ENCODE peak calls at places on chromosomes 1 and 21, in eight cellular contexts. N is mammary epithelial cell, G is endodermal cell, F is lower leg skin, O is psoas muscle, D is choroid plexus epithelial cell, Z is neural progenitor cell, M is fibroblast of mammary gland. L is an unnamed sample.

GRCh38 chr1:184770176-184770575 is 15.5 kb upstream of the EDEM3 start:
- DNase-seq in M (no peak), F (no peak), N (no peak), Z (no peak), D (no peak), G (no peak), O (no peak), L (no peak)

GRCh38 chr1:224774378-224774777 is 155.1 kb upstream of the DNAH14 start:
- DNase-seq in Z (no peak), O (no peak), D (no peak), F (no peak), N (peak), M (no peak), G (peak), L (no peak)

GRCh38 chr1:107830075-107830474 is 134.9 kb downstream of the VAV3 start:
- DNase-seq in Z (no peak), D (no peak), N (no peak), M (no peak), G (no peak), O (no peak), F (no peak), L (no peak)

GRCh38 chr1:116983678-116984077 is 17.9 kb upstream of the CD101 start:
- DNase-seq in N (no peak), O (no peak), D (no peak), G (no peak), M (no peak), F (no peak), Z (no peak), L (no peak)

GRCh38 chr1:180503274-180503862 is 991 bp upstream of the ACBD6 start:
- DNase-seq in O (no peak), G (no peak), N (no peak), M (no peak), D (peak), F (no peak), Z (no peak), L (peak)

GRCh38 chr1:198656500-198656932 is 17.7 kb downstream of the PTPRC start:
- DNase-seq in M (no peak), N (peak), Z (no peak), G (no peak), O (no peak), D (no peak), F (peak), L (peak)

GRCh38 chr1:108117908-108118902 is 81.9 kb downstream of the SLC25A24 start:
- DNase-seq in O (no peak), M (no peak), N (no peak), D (peak), Z (no peak), F (no peak), G (no peak), L (no peak)

GRCh38 chr1:154453577-154454352 is 48.3 kb upstream of the TDRD10 start:
- DNase-seq in D (peak), Z (no peak), O (peak), G (no peak), F (no peak), N (peak), M (peak), L (peak)

GRCh38 chr1:41325801-41326200 is 35.4 kb upstream of the FOXO6 start:
- DNase-seq in N (peak), M (no peak), G (no peak), O (no peak), F (no peak), D (no peak), Z (no peak), L (no peak)

GRCh38 chr1:237851209-237851845 is 39.4 kb downstream of the ZP4 start:
- DNase-seq in M (peak), Z (peak), N (peak), G (peak), O (no peak), F (no peak), D (peak), L (peak)

GRCh38 chr1:12040457-12041051 is 21.3 kb downstream of the MIIP start:
- DNase-seq in Z (peak), D (peak), N (no peak), O (no peak), G (no peak), M (peak), F (no peak), L (peak)

GRCh38 chr1:905811-906531 is 17.8 kb upstream of the SAMD11 start:
- DNase-seq in O (peak), M (no peak), G (peak), D (no peak), F (no peak), N (no peak), Z (peak), L (no peak)

GRCh38 chr1:183070923-183071618 is 47.9 kb downstream of the LAMC1 start:
- DNase-seq in G (no peak), N (peak), D (peak), F (no peak), M (peak), Z (no peak), O (no peak), L (peak)

DNA sequence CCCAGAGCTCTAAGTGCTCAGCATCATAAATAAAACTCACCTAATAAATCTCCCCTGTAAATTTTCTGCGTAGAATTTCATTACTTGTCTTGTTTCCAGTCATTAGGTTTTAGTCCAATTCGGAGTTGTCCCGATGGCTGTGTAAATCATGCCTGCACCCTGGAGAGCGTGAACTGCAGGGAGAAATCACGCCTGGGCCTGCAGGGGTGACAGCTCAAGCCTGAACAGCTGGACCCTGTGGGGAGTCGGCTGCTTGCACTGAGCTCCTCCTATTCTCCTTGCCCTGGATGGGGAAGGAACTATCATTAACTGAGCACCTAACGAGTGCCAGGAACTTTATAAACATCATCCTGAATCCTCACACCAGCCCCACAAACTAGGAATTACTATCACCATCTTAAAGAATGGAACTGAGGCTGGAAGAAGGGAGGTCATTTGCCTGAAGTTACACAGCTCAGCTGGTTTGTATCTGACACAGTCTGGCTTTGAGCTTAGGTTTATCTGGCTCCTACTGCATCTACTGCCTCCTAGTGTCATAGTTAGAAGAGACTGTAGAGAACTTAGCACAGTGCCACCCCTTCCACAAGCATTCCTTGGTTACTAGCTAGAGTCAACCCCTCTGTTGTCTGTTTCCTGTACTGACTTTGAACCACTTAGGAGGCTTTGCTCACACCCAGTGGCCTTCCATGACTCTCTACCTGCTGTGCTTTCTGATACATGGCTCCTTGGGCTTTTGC is 25.1 kb upstream of the POU3F1 start:
- DNase-seq in F (no peak), D (peak), G (no peak), O (no peak), Z (no peak), N (peak), M (peak), L (peak)
- TF ChIP-seq CTCF in F (no peak), D (peak), G (peak), O (peak), Z (peak), N (no peak), M (peak), L (peak)

DNA sequence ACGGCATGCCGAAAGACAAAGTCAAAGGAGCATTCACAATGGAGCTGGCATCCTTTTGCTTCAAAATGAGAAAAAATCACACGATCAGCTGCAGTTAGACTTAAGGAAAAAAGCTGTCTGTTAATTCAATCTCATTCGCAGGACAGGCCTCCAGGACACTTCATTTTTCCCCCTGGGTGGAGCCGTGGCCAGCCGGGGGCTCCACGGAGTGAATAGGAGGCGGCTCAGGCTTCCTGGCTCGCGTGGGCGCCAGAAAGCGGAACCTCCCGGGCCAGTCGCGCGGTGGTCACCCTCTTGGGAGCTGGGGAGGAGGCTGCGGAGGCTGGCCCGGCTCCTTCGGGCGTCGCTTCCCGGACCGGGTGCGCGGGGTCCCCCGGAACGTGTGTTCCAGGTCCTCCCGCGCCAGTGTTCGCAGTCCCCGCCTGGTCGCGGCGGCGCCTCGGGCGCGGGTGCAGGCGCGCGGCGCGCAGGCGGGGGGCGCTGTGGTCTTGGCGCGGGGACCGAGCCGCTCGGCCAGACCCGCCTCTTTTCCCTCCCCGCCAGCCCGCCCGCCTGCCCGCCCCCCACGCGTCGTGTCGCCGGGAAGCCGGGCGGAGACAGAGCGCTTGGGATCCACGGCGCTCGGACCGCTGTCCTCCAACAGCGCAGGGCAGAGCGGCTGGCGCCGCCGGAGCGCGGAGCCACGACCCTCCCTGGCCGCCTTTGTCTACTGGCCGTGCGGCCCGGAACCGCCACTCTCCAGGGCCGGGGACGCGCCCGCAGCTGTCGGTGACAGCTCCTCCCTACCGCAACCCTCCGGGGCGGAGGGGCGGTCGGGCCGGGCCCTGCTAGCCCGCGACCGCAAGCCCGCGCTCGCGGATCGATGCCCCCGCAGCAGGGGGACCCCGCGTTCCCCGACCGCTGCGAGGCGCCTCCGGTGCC is at the start of gene RHOU:
- DNase-seq in G (peak), O (peak), N (peak), D (peak), Z (peak), F (peak), M (peak), L (peak)
- H3K4me3 ChIP-seq in G (peak), O (peak), N (peak), D (peak), Z (peak), F (peak), M (peak), L (peak)

DNA sequence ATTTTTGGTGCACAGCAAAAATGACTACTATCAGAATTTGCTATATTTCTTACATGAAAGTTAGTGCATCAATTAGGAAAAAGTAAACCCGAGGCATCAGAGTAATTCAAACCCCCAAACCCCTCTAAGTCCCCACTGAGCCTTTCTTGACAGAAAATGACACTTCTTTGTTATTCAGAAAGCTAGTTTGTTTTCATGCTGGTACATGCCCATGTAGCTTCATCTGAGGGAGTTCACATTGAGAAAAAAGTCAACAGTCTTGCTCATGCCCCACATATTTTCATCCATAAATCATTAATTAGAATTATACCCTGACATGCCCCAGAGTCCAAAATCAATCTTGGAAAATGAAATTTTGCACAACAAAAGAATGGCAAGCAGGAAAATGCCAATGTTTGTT is 39.9 kb upstream of the PDC start:
- DNase-seq in D (no peak), F (no peak), G (no peak), O (no peak), N (peak), Z (no peak), M (no peak), L (no peak)
- TF ChIP-seq CTCF in D (no peak), F (no peak), G (no peak), O (no peak), N (no peak), Z (no peak), M (no peak), L (no peak)

GRCh38 chr21:17794631-17795030 is 24.5 kb downstream of the C21orf91 start:
- DNase-seq in D (no peak), Z (no peak), M (no peak), O (no peak), G (no peak), N (no peak), F (no peak), L (no peak)
- H3K4me3 ChIP-seq in D (no peak), Z (no peak), M (no peak), O (no peak), G (no peak), N (no peak), F (no peak), L (no peak)

DNA sequence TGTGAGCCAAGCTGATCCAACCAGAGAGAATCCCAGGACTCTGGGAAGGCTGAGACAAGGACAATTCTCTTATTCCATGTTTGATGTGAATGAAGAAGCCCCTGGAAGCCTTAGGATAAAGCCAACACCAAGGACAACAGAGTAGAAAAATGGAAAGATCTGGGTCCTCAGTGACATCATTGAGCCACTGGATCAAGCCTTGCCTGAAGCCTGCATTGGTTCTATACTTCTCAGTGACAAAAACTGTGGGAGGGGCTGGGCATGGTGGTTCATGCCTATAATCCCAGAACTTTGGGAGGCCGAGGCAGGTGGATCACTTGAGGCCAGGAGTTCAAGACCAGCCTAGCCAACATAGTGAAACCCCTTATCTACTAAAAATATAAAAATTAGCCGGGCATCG is 15.6 kb downstream of the ARHGEF19 start:
- DNase-seq in O (peak), Z (no peak), G (no peak), M (no peak), D (no peak), N (no peak), F (no peak), L (no peak)
- TF ChIP-seq CTCF in O (no peak), Z (no peak), G (no peak), M (no peak), D (no peak), N (no peak), F (no peak), L (no peak)

GRCh38 chr21:35227774-35228173 is 178.7 kb upstream of the RUNX1 start:
- DNase-seq in N (no peak), Z (no peak), F (no peak), D (no peak), G (no peak), O (peak), M (no peak), L (no peak)
- H3K4me3 ChIP-seq in N (no peak), Z (no peak), F (no peak), D (no peak), G (no peak), O (no peak), M (no peak), L (no peak)

L was measured in fibroblast of pulmonary artery.